ENCODE peak calls at places on chromosomes 16 and 17, in nine cellular contexts. A is HS-27A; H is KG1; D is NCI-H69; C is thoracic aorta; F is CD8-positive, alpha-beta T cell; N is hepatic stellate cell; L is cardiac septum; T is T-helper 1 cell. U is an unnamed sample.

GRCh38 chr17:37177234-37177633 is 198.6 kb upstream of the C17orf78 start:
- DNase-seq in F (no peak), L (no peak), T (no peak), A (no peak), N (no peak), D (peak), C (no peak), H (no peak), U (peak)

GRCh38 chr17:1693339-1693738 is 8.7 kb upstream of the PRPF8 start:
- DNase-seq in N (no peak), A (no peak), C (no peak), F (no peak), L (no peak), D (no peak), H (no peak), T (no peak), U (no peak)

GRCh38 chr17:77036136-77036840 is 104.5 kb upstream of the SEC14L1 start:
- DNase-seq in H (no peak), F (no peak), A (no peak), N (no peak), L (no peak), C (no peak), T (no peak), D (no peak), U (no peak)

GRCh38 chr16:57023541-57024249 is 34.3 kb downstream of the NLRC5 start:
- DNase-seq in F (peak), C (no peak), N (no peak), A (no peak), T (peak), L (no peak), H (no peak), D (no peak), U (no peak)

GRCh38 chr17:41512789-41513547 is 5.7 kb downstream of the KRT15 start:
- DNase-seq in H (no peak), A (no peak), F (no peak), L (no peak), T (no peak), D (peak), N (no peak), C (no peak), U (no peak)

GRCh38 chr17:65589321-65589720 is 27.9 kb upstream of the AXIN2 start:
- DNase-seq in T (no peak), A (no peak), F (no peak), L (no peak), C (no peak), H (no peak), D (no peak), N (no peak), U (no peak)

GRCh38 chr16:51327001-51327400 is 175.9 kb upstream of the SALL1 start:
- DNase-seq in L (no peak), C (no peak), H (no peak), D (no peak), N (no peak), A (no peak), T (no peak), F (no peak), U (no peak)

GRCh38 chr17:81566461-81567126 is 14.4 kb upstream of the FAAP100 start:
- DNase-seq in C (peak), D (peak), L (no peak), N (peak), H (peak), F (no peak), A (peak), T (no peak), U (peak)

GRCh38 chr16:85583491-85584181 is 29.5 kb upstream of the GSE1 start:
- DNase-seq in N (no peak), F (peak), H (no peak), D (peak), A (no peak), L (no peak), T (no peak), C (no peak), U (no peak)

GRCh38 chr17:55444471-55445441 is 23.1 kb upstream of the MMD start:
- DNase-seq in A (no peak), T (no peak), D (no peak), C (no peak), H (no peak), F (no peak), L (no peak), N (peak), U (peak)

GRCh38 chr17:76687278-76688164 is 23.2 kb downstream of the MXRA7 start:
- DNase-seq in A (no peak), F (no peak), D (no peak), H (no peak), L (peak), T (no peak), C (no peak), N (no peak), U (peak)

GRCh38 chr16:75420987-75421819 is 12.1 kb downstream of the CFDP1 start:
- DNase-seq in C (no peak), A (no peak), N (peak), F (peak), L (peak), T (no peak), D (peak), H (no peak), U (peak)

GRCh38 chr16:12375341-12375740 is 398.8 kb downstream of the SNX29 start:
- DNase-seq in L (no peak), F (no peak), H (no peak), T (no peak), A (no peak), D (no peak), C (no peak), N (no peak), U (peak)

GRCh38 chr16:49332589-49333267 is 40.9 kb upstream of the C16orf78 start:
- DNase-seq in D (no peak), T (no peak), C (no peak), A (no peak), F (no peak), L (no peak), N (no peak), H (no peak), U (no peak)

GRCh38 chr16:28951410-28951943 is 740 bp downstream of the NFATC2IP start:
- DNase-seq in C (no peak), F (no peak), T (no peak), N (no peak), H (no peak), A (no peak), L (no peak), D (no peak), U (no peak)

GRCh38 chr17:5444209-5444608 is 5.3 kb upstream of the C1QBP start:
- DNase-seq in N (no peak), C (no peak), T (no peak), H (no peak), A (no peak), D (no peak), L (no peak), F (no peak), U (no peak)

GRCh38 chr16:4947722-4948503 is 10.2 kb upstream of the SEC14L5 start:
- DNase-seq in A (no peak), H (no peak), T (no peak), L (no peak), F (no peak), N (no peak), C (no peak), D (peak), U (no peak)

GRCh38 chr17:50642071-50642721 is 7.5 kb downstream of the ABCC3 start:
- DNase-seq in N (no peak), A (no peak), C (no peak), T (no peak), H (no peak), L (no peak), F (no peak), D (no peak), U (no peak)

GRCh38 chr16:89293276-89294143 is 76.0 kb downstream of the ZNF778 start:
- DNase-seq in N (no peak), F (no peak), T (no peak), C (no peak), D (no peak), A (no peak), L (no peak), H (no peak), U (no peak)

GRCh38 chr17:7576432-7576937 is 3.0 kb upstream of the CD68 start:
- DNase-seq in L (no peak), D (no peak), C (no peak), A (no peak), T (no peak), H (no peak), N (no peak), F (no peak), U (no peak)

GRCh38 chr17:30780343-30780742 is 44.1 kb downstream of the CRLF3 start:
- DNase-seq in C (no peak), L (no peak), N (no peak), T (peak), D (no peak), H (no peak), A (no peak), F (no peak), U (no peak)

GRCh38 chr17:75514299-75515228 is 773 bp downstream of the CASKIN2 start:
- DNase-seq in F (no peak), N (peak), T (no peak), A (no peak), L (no peak), H (no peak), D (peak), C (no peak), U (peak)

GRCh38 chr16:87584975-87585374 is 17.3 kb upstream of the JPH3 start:
- DNase-seq in T (no peak), H (no peak), L (no peak), F (no peak), N (no peak), A (no peak), C (no peak), D (no peak), U (no peak)

GRCh38 chr17:9291912-9292562 is 270.7 kb downstream of the NTN1 start:
- DNase-seq in N (peak), A (no peak), L (no peak), C (no peak), T (peak), F (peak), D (no peak), H (no peak), U (peak)

GRCh38 chr16:7313170-7313569 is 19.5 kb upstream of the RBFOX1 start:
- DNase-seq in F (no peak), T (no peak), H (no peak), C (no peak), N (no peak), L (no peak), A (no peak), D (peak), U (no peak)

GRCh38 chr16:72092832-72093447 is 480 bp downstream of the TXNL4B start:
- DNase-seq in N (peak), H (no peak), F (no peak), D (peak), T (peak), L (no peak), A (no peak), C (no peak), U (no peak)

U was measured in globus pallidus.